ENCODE peak calls at places on chromosomes 5 and 9, in eight cellular contexts. One of them, this sample, is unnamed.

GRCh38 chr5:55865831-55866230 is 14.7 kb downstream of the IL31RA start:
- DNase-seq in heart left ventricle: no peak
- DNase-seq in epithelial cell of esophagus: peak; percentile 25
- DNase-seq in GM06990: no peak
- DNase-seq in AG10803: peak; percentile 6
- DNase-seq in GM12878: no peak
- DNase-seq in cardiac fibroblast: peak; percentile 50
- DNase-seq in tibial nerve: no peak
- DNase-seq in this sample: no peak

GRCh38 chr9:37025381-37026084 is 8.5 kb downstream of the PAX5 start:
- DNase-seq in heart left ventricle: no peak
- DNase-seq in epithelial cell of esophagus: no peak
- DNase-seq in GM06990: no peak
- DNase-seq in AG10803: no peak
- DNase-seq in GM12878: no peak
- DNase-seq in cardiac fibroblast: no peak
- DNase-seq in tibial nerve: no peak
- DNase-seq in this sample: no peak

GRCh38 chr5:114153833-114154232 is 208.0 kb upstream of the KCNN2 start:
- DNase-seq in heart left ventricle: no peak
- DNase-seq in epithelial cell of esophagus: no peak
- DNase-seq in GM06990: no peak
- DNase-seq in AG10803: no peak
- DNase-seq in GM12878: no peak
- DNase-seq in cardiac fibroblast: no peak
- DNase-seq in tibial nerve: no peak
- DNase-seq in this sample: no peak

GRCh38 chr5:172448999-172449398 is 5.3 kb downstream of the SH3PXD2B start:
- DNase-seq in heart left ventricle: no peak
- DNase-seq in epithelial cell of esophagus: no peak
- DNase-seq in GM06990: no peak
- DNase-seq in AG10803: no peak
- DNase-seq in GM12878: no peak
- DNase-seq in cardiac fibroblast: no peak
- DNase-seq in tibial nerve: no peak
- DNase-seq in this sample: no peak

GRCh38 chr9:3342159-3342777 is 183.5 kb downstream of the RFX3 start:
- DNase-seq in heart left ventricle: no peak
- DNase-seq in epithelial cell of esophagus: peak; percentile 38
- DNase-seq in GM06990: no peak
- DNase-seq in AG10803: peak; percentile 21
- DNase-seq in GM12878: no peak
- DNase-seq in cardiac fibroblast: peak; percentile 91
- DNase-seq in tibial nerve: no peak
- DNase-seq in this sample: no peak

GRCh38 chr5:140136624-140137023 is 10.9 kb downstream of the IGIP start:
- DNase-seq in heart left ventricle: no peak
- DNase-seq in epithelial cell of esophagus: no peak
- DNase-seq in GM06990: no peak
- DNase-seq in AG10803: no peak
- DNase-seq in GM12878: no peak
- DNase-seq in cardiac fibroblast: no peak
- DNase-seq in tibial nerve: no peak
- DNase-seq in this sample: no peak

GRCh38 chr9:297104-297794 is 82.6 kb downstream of the DOCK8 start:
- DNase-seq in heart left ventricle: peak; percentile 33
- DNase-seq in epithelial cell of esophagus: peak; percentile 59
- DNase-seq in GM06990: peak; percentile 62
- DNase-seq in AG10803: no peak
- DNase-seq in GM12878: peak; percentile 91
- DNase-seq in cardiac fibroblast: peak; percentile 1
- DNase-seq in tibial nerve: peak; percentile 10
- DNase-seq in this sample: peak; percentile 42

GRCh38 chr9:38074441-38074943 is 5.5 kb upstream of the SHB start:
- DNase-seq in heart left ventricle: no peak
- DNase-seq in epithelial cell of esophagus: no peak
- DNase-seq in GM06990: no peak
- DNase-seq in AG10803: peak; percentile 72
- DNase-seq in GM12878: no peak
- DNase-seq in cardiac fibroblast: peak; percentile 36
- DNase-seq in tibial nerve: no peak
- DNase-seq in this sample: no peak

GRCh38 chr5:43110606-43111170 is 10.0 kb upstream of the ZNF131 start:
- DNase-seq in heart left ventricle: no peak
- DNase-seq in epithelial cell of esophagus: peak; percentile 18
- DNase-seq in GM06990: no peak
- DNase-seq in AG10803: no peak
- DNase-seq in GM12878: no peak
- DNase-seq in cardiac fibroblast: no peak
- DNase-seq in tibial nerve: no peak
- DNase-seq in this sample: no peak

GRCh38 chr5:12022444-12022843 is 118.2 kb upstream of the CTNND2 start:
- DNase-seq in heart left ventricle: no peak
- DNase-seq in epithelial cell of esophagus: peak; percentile 0
- DNase-seq in GM06990: no peak
- DNase-seq in AG10803: no peak
- DNase-seq in GM12878: no peak
- DNase-seq in cardiac fibroblast: no peak
- DNase-seq in tibial nerve: no peak
- DNase-seq in this sample: no peak
- TF ChIP-seq CTCF in heart left ventricle: no peak
- TF ChIP-seq CTCF in epithelial cell of esophagus: no peak
- TF ChIP-seq CTCF in GM06990: no peak
- TF ChIP-seq CTCF in AG10803: no peak
- TF ChIP-seq CTCF in GM12878: no peak
- TF ChIP-seq CTCF in cardiac fibroblast: no peak
- TF ChIP-seq CTCF in tibial nerve: no peak
- TF ChIP-seq CTCF in this sample: no peak

GRCh38 chr5:54136666-54137440 is 173.5 kb downstream of the ARL15 start:
- DNase-seq in heart left ventricle: no peak
- DNase-seq in epithelial cell of esophagus: no peak
- DNase-seq in GM06990: no peak
- DNase-seq in AG10803: peak; percentile 29
- DNase-seq in GM12878: no peak
- DNase-seq in cardiac fibroblast: no peak
- DNase-seq in tibial nerve: no peak
- DNase-seq in this sample: no peak

GRCh38 chr5:54140247-54140646 is 170.1 kb downstream of the ARL15 start:
- DNase-seq in heart left ventricle: no peak
- DNase-seq in epithelial cell of esophagus: no peak
- DNase-seq in GM06990: no peak
- DNase-seq in AG10803: no peak
- DNase-seq in GM12878: no peak
- DNase-seq in cardiac fibroblast: no peak
- DNase-seq in tibial nerve: no peak
- DNase-seq in this sample: no peak

GRCh38 chr5:54133917-54134316 is 176.5 kb downstream of the ARL15 start:
- DNase-seq in heart left ventricle: no peak
- DNase-seq in epithelial cell of esophagus: no peak
- DNase-seq in GM06990: no peak
- DNase-seq in AG10803: no peak
- DNase-seq in GM12878: no peak
- DNase-seq in cardiac fibroblast: no peak
- DNase-seq in tibial nerve: no peak
- DNase-seq in this sample: no peak

DNA sequence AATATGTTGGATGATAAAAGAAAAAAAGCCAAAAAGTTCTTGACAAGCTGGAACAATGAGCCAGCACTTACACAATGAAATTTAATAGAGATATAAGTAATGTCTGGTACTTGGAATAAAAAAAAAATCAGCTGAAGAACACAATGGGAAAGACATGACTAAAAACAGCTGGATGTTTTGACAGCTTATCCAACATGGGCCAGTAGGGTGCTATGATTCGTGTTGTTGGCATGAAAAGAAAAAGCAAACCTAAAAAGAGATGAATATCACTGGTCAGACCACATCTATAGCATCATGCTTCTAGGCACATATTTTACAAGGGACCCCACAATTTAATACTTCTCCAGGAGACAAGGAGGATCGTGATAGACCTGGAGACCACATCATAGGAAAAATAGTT is 175.3 kb downstream of the ARL15 start:
- DNase-seq in heart left ventricle: no peak
- DNase-seq in epithelial cell of esophagus: peak; percentile 27
- DNase-seq in GM06990: no peak
- DNase-seq in AG10803: peak; percentile 50
- DNase-seq in GM12878: no peak
- DNase-seq in cardiac fibroblast: peak; percentile 71
- DNase-seq in tibial nerve: no peak
- DNase-seq in this sample: no peak
- TF ChIP-seq CTCF in heart left ventricle: no peak
- TF ChIP-seq CTCF in epithelial cell of esophagus: no peak
- TF ChIP-seq CTCF in GM06990: no peak
- TF ChIP-seq CTCF in AG10803: no peak
- TF ChIP-seq CTCF in GM12878: no peak
- TF ChIP-seq CTCF in cardiac fibroblast: no peak
- TF ChIP-seq CTCF in tibial nerve: no peak
- TF ChIP-seq CTCF in this sample: no peak

DNA sequence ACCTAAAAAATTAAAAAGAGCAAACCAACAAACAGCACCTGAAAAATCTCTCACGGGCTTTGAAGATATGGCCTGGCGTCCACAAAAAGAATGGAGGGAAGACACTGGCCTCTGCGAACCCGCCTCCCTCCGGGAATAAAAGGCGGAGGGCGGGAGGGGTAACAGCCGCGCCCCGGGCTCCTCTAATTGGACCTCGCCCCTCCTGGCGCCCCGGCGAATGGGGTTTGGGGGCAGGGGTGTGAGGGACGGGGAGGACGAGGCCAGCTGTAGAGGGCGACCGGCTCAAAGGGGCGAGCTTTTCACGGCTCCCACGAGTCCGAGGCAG is 753 bp downstream of the FANCC start:
- DNase-seq in heart left ventricle: peak; percentile 67
- DNase-seq in epithelial cell of esophagus: peak; percentile 61
- DNase-seq in GM06990: peak; percentile 77
- DNase-seq in AG10803: peak; percentile 45
- DNase-seq in GM12878: no peak
- DNase-seq in cardiac fibroblast: peak; percentile 60
- DNase-seq in tibial nerve: peak; percentile 25
- DNase-seq in this sample: no peak
- TF ChIP-seq CTCF in heart left ventricle: no peak
- TF ChIP-seq CTCF in epithelial cell of esophagus: no peak
- TF ChIP-seq CTCF in GM06990: peak; percentile 29
- TF ChIP-seq CTCF in AG10803: no peak
- TF ChIP-seq CTCF in GM12878: no peak
- TF ChIP-seq CTCF in cardiac fibroblast: no peak
- TF ChIP-seq CTCF in tibial nerve: peak; percentile 11
- TF ChIP-seq CTCF in this sample: no peak

GRCh38 chr9:137039611-137040366 is 6.2 kb downstream of the NPDC1 start:
- DNase-seq in heart left ventricle: no peak
- DNase-seq in epithelial cell of esophagus: no peak
- DNase-seq in GM06990: no peak
- DNase-seq in AG10803: no peak
- DNase-seq in GM12878: no peak
- DNase-seq in cardiac fibroblast: no peak
- DNase-seq in tibial nerve: no peak
- DNase-seq in this sample: no peak

GRCh38 chr9:137037483-137037882 is 5.6 kb upstream of the FUT7 start:
- DNase-seq in heart left ventricle: no peak
- DNase-seq in epithelial cell of esophagus: no peak
- DNase-seq in GM06990: no peak
- DNase-seq in AG10803: no peak
- DNase-seq in GM12878: no peak
- DNase-seq in cardiac fibroblast: no peak
- DNase-seq in tibial nerve: no peak
- DNase-seq in this sample: no peak

GRCh38 chr9:137037035-137037434 is 5.1 kb upstream of the FUT7 start:
- DNase-seq in heart left ventricle: no peak
- DNase-seq in epithelial cell of esophagus: no peak
- DNase-seq in GM06990: no peak
- DNase-seq in AG10803: no peak
- DNase-seq in GM12878: no peak
- DNase-seq in cardiac fibroblast: no peak
- DNase-seq in tibial nerve: no peak
- DNase-seq in this sample: no peak

GRCh38 chr9:137040568-137040967 is 5.4 kb downstream of the NPDC1 start:
- DNase-seq in heart left ventricle: no peak
- DNase-seq in epithelial cell of esophagus: no peak
- DNase-seq in GM06990: no peak
- DNase-seq in AG10803: no peak
- DNase-seq in GM12878: no peak
- DNase-seq in cardiac fibroblast: no peak
- DNase-seq in tibial nerve: no peak
- DNase-seq in this sample: no peak

GRCh38 chr9:137038916-137039315 is 7.0 kb upstream of the FUT7 start:
- DNase-seq in heart left ventricle: no peak
- DNase-seq in epithelial cell of esophagus: no peak
- DNase-seq in GM06990: no peak
- DNase-seq in AG10803: no peak
- DNase-seq in GM12878: no peak
- DNase-seq in cardiac fibroblast: no peak
- DNase-seq in tibial nerve: no peak
- DNase-seq in this sample: no peak
- TF ChIP-seq CTCF in heart left ventricle: no peak
- TF ChIP-seq CTCF in epithelial cell of esophagus: no peak
- TF ChIP-seq CTCF in GM06990: no peak
- TF ChIP-seq CTCF in AG10803: no peak
- TF ChIP-seq CTCF in GM12878: no peak
- TF ChIP-seq CTCF in cardiac fibroblast: no peak
- TF ChIP-seq CTCF in tibial nerve: no peak
- TF ChIP-seq CTCF in this sample: no peak

DNA sequence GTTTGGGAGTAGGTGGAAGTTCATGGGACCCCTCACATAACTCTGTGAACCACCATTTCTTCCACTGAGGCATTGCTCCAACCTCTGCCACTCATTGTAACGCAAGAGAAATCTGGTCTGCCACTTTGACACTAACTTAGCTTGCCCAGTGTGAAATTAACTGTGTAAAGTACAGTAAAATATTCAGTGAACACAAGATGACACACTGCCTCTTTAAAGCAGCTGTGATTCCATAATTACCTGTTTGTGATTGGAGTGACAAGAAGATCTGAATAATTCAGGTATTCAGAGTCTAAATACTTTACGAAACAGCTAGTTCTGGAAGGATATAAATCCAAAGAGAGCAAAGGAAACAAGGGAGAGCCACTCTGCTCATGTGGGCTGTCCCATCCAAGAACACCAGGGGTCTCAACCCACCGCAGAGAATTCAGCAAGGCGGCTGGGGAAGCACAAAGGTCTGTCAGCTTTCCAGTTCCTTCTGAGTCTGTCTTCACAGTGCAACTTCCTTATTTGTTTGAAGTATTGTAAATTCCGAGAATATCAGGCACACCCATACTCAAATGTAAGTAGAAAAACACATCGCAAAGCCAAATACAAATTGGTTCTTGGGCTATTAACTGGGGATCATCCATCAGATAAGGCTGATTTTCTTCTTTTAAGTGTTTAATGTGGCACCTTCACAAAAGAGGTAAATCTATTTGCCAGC is 86.9 kb downstream of the GNAQ start:
- DNase-seq in heart left ventricle: peak; percentile 43
- DNase-seq in epithelial cell of esophagus: no peak
- DNase-seq in GM06990: no peak
- DNase-seq in AG10803: no peak
- DNase-seq in GM12878: no peak
- DNase-seq in cardiac fibroblast: no peak
- DNase-seq in tibial nerve: no peak
- DNase-seq in this sample: no peak
- TF ChIP-seq CTCF in heart left ventricle: no peak
- TF ChIP-seq CTCF in epithelial cell of esophagus: no peak
- TF ChIP-seq CTCF in GM06990: no peak
- TF ChIP-seq CTCF in AG10803: no peak
- TF ChIP-seq CTCF in GM12878: no peak
- TF ChIP-seq CTCF in cardiac fibroblast: no peak
- TF ChIP-seq CTCF in tibial nerve: no peak
- TF ChIP-seq CTCF in this sample: no peak

GRCh38 chr9:134135343-134136116 is at the start of gene WDR5:
- DNase-seq in heart left ventricle: peak; percentile 96
- DNase-seq in epithelial cell of esophagus: peak; percentile 92
- DNase-seq in GM06990: peak; percentile 89
- DNase-seq in AG10803: peak; percentile 84
- DNase-seq in GM12878: peak; percentile 31
- DNase-seq in cardiac fibroblast: peak; percentile 90
- DNase-seq in tibial nerve: peak; percentile 79
- DNase-seq in this sample: peak; percentile 89
- TF ChIP-seq CTCF in heart left ventricle: peak; percentile 13
- TF ChIP-seq CTCF in epithelial cell of esophagus: no peak
- TF ChIP-seq CTCF in GM06990: peak; percentile 34
- TF ChIP-seq CTCF in AG10803: peak; percentile 11
- TF ChIP-seq CTCF in GM12878: peak; percentile 28
- TF ChIP-seq CTCF in cardiac fibroblast: peak; percentile 14
- TF ChIP-seq CTCF in tibial nerve: no peak
- TF ChIP-seq CTCF in this sample: no peak